ENCODE peak calls at places on chromosomes 13 and 19, in ten cellular contexts. D, S, J, L, I, V, X, H, R and U are unnamed samples.

GRCh38 chr13:74529968-74530367 is 395.8 kb upstream of the KLF12 start:
- DNase-seq in D (no peak), S (no peak), J (no peak), L (no peak), I (no peak), V (no peak), X (no peak), H (no peak), R (no peak), U (no peak)

GRCh38 chr19:19403373-19403901 is 2.0 kb upstream of the GATAD2A start:
- DNase-seq in D (peak; percentile 84), S (no peak), J (no peak), L (no peak), I (no peak), V (no peak), X (peak; percentile 65), H (no peak), R (no peak), U (no peak)

GRCh38 chr13:109192306-109192705 is 562.9 kb downstream of the MYO16 start:
- DNase-seq in D (no peak), S (no peak), J (no peak), L (no peak), I (no peak), V (no peak), X (no peak), H (no peak), R (no peak), U (no peak)

GRCh38 chr19:16649734-16650133 is 10.2 kb downstream of the SMIM7 start:
- DNase-seq in D (no peak), S (no peak), J (no peak), L (no peak), I (no peak), V (no peak), X (peak; percentile 22), H (no peak), R (no peak), U (no peak)

GRCh38 chr19:4844348-4845179 is 13.1 kb upstream of the TICAM1 start:
- DNase-seq in D (no peak), S (no peak), J (no peak), L (no peak), I (no peak), V (no peak), X (peak; percentile 22), H (no peak), R (no peak), U (no peak)

GRCh38 chr19:49490287-49491029 is 3.0 kb downstream of the RPL13A start:
- DNase-seq in D (no peak), S (peak; percentile 29), J (no peak), L (no peak), I (no peak), V (peak; percentile 44), X (no peak), H (no peak), R (no peak), U (no peak)

GRCh38 chr13:37791699-37792098 is 77.9 kb downstream of the TRPC4 start:
- DNase-seq in D (peak; percentile 31), S (no peak), J (no peak), L (no peak), I (no peak), V (no peak), X (peak; percentile 71), H (no peak), R (no peak), U (no peak)

GRCh38 chr13:103067751-103068563 is 1.7 kb upstream of the SLC10A2 start:
- DNase-seq in D (no peak), S (peak; percentile 87), J (no peak), L (no peak), I (no peak), V (no peak), X (no peak), H (no peak), R (no peak), U (no peak)

GRCh38 chr13:73365681-73366080 is 306.9 kb downstream of the KLF5 start:
- DNase-seq in D (no peak), S (no peak), J (no peak), L (no peak), I (no peak), V (no peak), X (no peak), H (no peak), R (no peak), U (no peak)

GRCh38 chr19:28940751-28941500 is 272.0 kb downstream of the UQCRFS1 start:
- DNase-seq in D (peak; percentile 62), S (no peak), J (no peak), L (no peak), I (no peak), V (no peak), X (peak; percentile 90), H (no peak), R (no peak), U (no peak)

GRCh38 chr19:43928820-43929219 is 6.3 kb downstream of the ZNF45 start:
- DNase-seq in D (no peak), S (no peak), J (no peak), L (no peak), I (no peak), V (no peak), X (no peak), H (no peak), R (no peak), U (no peak)

GRCh38 chr19:3132971-3133792 is 2.7 kb upstream of the GNA15 start:
- DNase-seq in D (peak; percentile 70), S (peak; percentile 31), J (no peak), L (no peak), I (peak; percentile 65), V (no peak), X (peak; percentile 37), H (peak; percentile 60), R (no peak), U (peak; percentile 64)

GRCh38 chr19:29793116-29793727 is 18.6 kb upstream of the CCNE1 start:
- DNase-seq in D (no peak), S (no peak), J (no peak), L (no peak), I (no peak), V (no peak), X (no peak), H (no peak), R (no peak), U (no peak)

GRCh38 chr19:9324584-9324962 is 594 bp downstream of the ZNF559 start:
- DNase-seq in D (no peak), S (no peak), J (no peak), L (no peak), I (no peak), V (peak; percentile 11), X (no peak), H (no peak), R (no peak), U (no peak)

GRCh38 chr19:12793290-12794195 is 2.3 kb downstream of the JUNB start:
- DNase-seq in D (peak; percentile 93), S (peak; percentile 94), J (peak; percentile 92), L (peak; percentile 85), I (peak; percentile 95), V (peak; percentile 91), X (peak; percentile 95), H (peak; percentile 93), R (peak; percentile 95), U (peak; percentile 87)

GRCh38 chr19:13252569-13253335 is 102.5 kb downstream of the IER2 start:
- DNase-seq in D (no peak), S (no peak), J (no peak), L (no peak), I (no peak), V (no peak), X (no peak), H (no peak), R (no peak), U (no peak)

GRCh38 chr13:98390086-98390697 is 186.7 kb downstream of the STK24 start:
- DNase-seq in D (no peak), S (no peak), J (no peak), L (no peak), I (no peak), V (no peak), X (peak; percentile 5), H (no peak), R (no peak), U (no peak)

GRCh38 chr19:35248310-35249145 is at the start of gene LSR:
- DNase-seq in D (no peak), S (peak; percentile 95), J (peak; percentile 51), L (peak; percentile 85), I (peak; percentile 63), V (peak; percentile 99), X (no peak), H (peak; percentile 75), R (peak; percentile 95), U (peak; percentile 62)

GRCh38 chr13:46166947-46167610 is 14.9 kb downstream of the LCP1 start:
- DNase-seq in D (no peak), S (no peak), J (no peak), L (no peak), I (no peak), V (no peak), X (no peak), H (no peak), R (no peak), U (no peak)

GRCh38 chr13:98174995-98175394 is 2.1 kb downstream of the RNF113B start:
- DNase-seq in D (peak; percentile 20), S (no peak), J (no peak), L (no peak), I (no peak), V (no peak), X (peak; percentile 41), H (no peak), R (no peak), U (no peak)

GRCh38 chr13:93230466-93230865 is 3.9 kb downstream of the GPC6 start:
- DNase-seq in D (peak; percentile 55), S (no peak), J (no peak), L (no peak), I (no peak), V (no peak), X (peak; percentile 76), H (no peak), R (no peak), U (no peak)

GRCh38 chr13:75694742-75695141 is 58.6 kb downstream of the LMO7 start:
- DNase-seq in D (no peak), S (no peak), J (no peak), L (no peak), I (no peak), V (no peak), X (no peak), H (no peak), R (no peak), U (no peak)

GRCh38 chr19:54429545-54430227 is 14.4 kb downstream of the TTYH1 start:
- DNase-seq in D (no peak), S (no peak), J (no peak), L (no peak), I (no peak), V (no peak), X (no peak), H (no peak), R (no peak), U (no peak)

GRCh38 chr13:29294869-29295268 is 300.6 kb downstream of the SLC7A1 start:
- DNase-seq in D (no peak), S (no peak), J (no peak), L (no peak), I (no peak), V (no peak), X (no peak), H (no peak), R (no peak), U (no peak)

GRCh38 chr13:50267917-50268316 is 252.7 kb downstream of the KCNRG start:
- DNase-seq in D (no peak), S (no peak), J (no peak), L (no peak), I (no peak), V (no peak), X (no peak), H (no peak), R (no peak), U (no peak)

GRCh38 chr19:4609878-4610511 is 29.3 kb upstream of the TNFAIP8L1 start:
- DNase-seq in D (no peak), S (peak; percentile 61), J (no peak), L (no peak), I (no peak), V (peak; percentile 38), X (no peak), H (no peak), R (no peak), U (no peak)